ENCODE peak calls at places on chromosomes 16 and 17, in four cellular contexts. E, X, P and Q are unnamed samples.

GRCh38 chr17:38326996-38327792 is 16.6 kb downstream of the GPR179 start:
- DNase-seq in E (peak; percentile 57), X (no peak), P (no peak), Q (peak; percentile 36)

GRCh38 chr16:64738321-64738960 is 383.4 kb downstream of the CDH11 start:
- DNase-seq in E (no peak), X (no peak), P (no peak), Q (no peak)

GRCh38 chr16:84054916-84055315 is 12.3 kb upstream of the SLC38A8 start:
- DNase-seq in E (no peak), X (no peak), P (no peak), Q (no peak)

GRCh38 chr16:22183901-22184614 is 21.8 kb downstream of the SDR42E2 start:
- DNase-seq in E (no peak), X (no peak), P (no peak), Q (no peak)

GRCh38 chr17:48357727-48358126 is 72.3 kb downstream of the SKAP1 start:
- DNase-seq in E (no peak), X (no peak), P (no peak), Q (no peak)

GRCh38 chr16:27722266-27722636 is 172.3 kb downstream of the KATNIP start:
- DNase-seq in E (no peak), X (no peak), P (no peak), Q (no peak)

GRCh38 chr17:31492880-31493655 is 101.6 kb downstream of the RAB11FIP4 start:
- DNase-seq in E (peak; percentile 36), X (no peak), P (peak; percentile 67), Q (peak; percentile 93)

GRCh38 chr16:70728145-70728544 is 42.3 kb upstream of the MTSS2 start:
- DNase-seq in E (no peak), X (no peak), P (no peak), Q (peak; percentile 83)

GRCh38 chr16:1413684-1414531 is 596 bp downstream of the UNKL start:
- DNase-seq in E (no peak), X (no peak), P (peak; percentile 57), Q (peak; percentile 74)

GRCh38 chr16:9797306-9797705 is 384.9 kb downstream of the GRIN2A start:
- DNase-seq in E (no peak), X (peak; percentile 6), P (no peak), Q (no peak)

GRCh38 chr16:83215417-83216001 is 588.7 kb downstream of the CDH13 start:
- DNase-seq in E (no peak), X (no peak), P (peak; percentile 62), Q (peak; percentile 48)

GRCh38 chr16:83970430-83970815 is 2.4 kb downstream of the NECAB2 start:
- DNase-seq in E (no peak), X (no peak), P (no peak), Q (no peak)

GRCh38 chr16:84360170-84360569 is 8.2 kb upstream of the ATP2C2 start:
- DNase-seq in E (no peak), X (no peak), P (no peak), Q (no peak)

GRCh38 chr16:63702981-63703590 is 1418.8 kb downstream of the CDH11 start:
- DNase-seq in E (no peak), X (no peak), P (no peak), Q (no peak)

GRCh38 chr17:78539771-78540170 is 37.4 kb downstream of the DNAH17 start:
- DNase-seq in E (no peak), X (no peak), P (no peak), Q (no peak)

GRCh38 chr17:28180449-28180848 is 138.0 kb downstream of the NLK start:
- DNase-seq in E (no peak), X (no peak), P (no peak), Q (no peak)

GRCh38 chr17:66772148-66772812 is 62.6 kb upstream of the CACNG5 start:
- DNase-seq in E (no peak), X (no peak), P (no peak), Q (no peak)

GRCh38 chr17:54282886-54283285 is 460.2 kb downstream of the KIF2B start:
- DNase-seq in E (no peak), X (no peak), P (no peak), Q (no peak)

GRCh38 chr17:30790279-30790678 is 34.2 kb downstream of the CRLF3 start:
- DNase-seq in E (no peak), X (no peak), P (no peak), Q (no peak)

GRCh38 chr17:7629939-7630571 is at the start of gene SHBG:
- DNase-seq in E (no peak), X (no peak), P (no peak), Q (no peak)

GRCh38 chr16:50741225-50741807 is 570 bp upstream of the CYLD start:
- DNase-seq in E (no peak), X (no peak), P (no peak), Q (no peak)

GRCh38 chr16:10951016-10951415 is 6.7 kb downstream of the CLEC16A start:
- DNase-seq in E (no peak), X (no peak), P (no peak), Q (no peak)

GRCh38 chr17:74404802-74405201 is 27.1 kb upstream of the GPRC5C start:
- DNase-seq in E (no peak), X (no peak), P (no peak), Q (no peak)

GRCh38 chr16:30664616-30665109 is 6.4 kb downstream of the FBRS start:
- DNase-seq in E (no peak), X (no peak), P (no peak), Q (no peak)

GRCh38 chr17:61157246-61157887 is 242.3 kb upstream of the TBX2 start:
- DNase-seq in E (peak; percentile 47), X (peak; percentile 82), P (no peak), Q (no peak)